ENCODE peak calls at places on chromosome 22, in ten cellular contexts. One of them, this sample, is unnamed.

GRCh38 chr22:26964642-26965041 is 307.3 kb downstream of the MIAT start:
- DNase-seq in T-cell: no peak
- DNase-seq in GM19239: no peak
- DNase-seq in HAP-1: no peak
- DNase-seq in tibial artery: no peak
- DNase-seq in T-helper 2 cell: no peak
- DNase-seq in activated gamma-delta T cell treated with anti-CD3 and anti-CD28 coated beads, Interleukin-2, amount 50 U/mL, for 16 hours: no peak
- DNase-seq in activated CD8-positive, alpha-beta memory T cell treated with anti-CD3 and anti-CD28 coated beads, Interleukin-2, amount 50 U/mL, for 48 hours: no peak
- DNase-seq in stimulated activated CD8-positive, alpha-beta memory T cell treated with anti-CD3 and anti-CD28 coated beads, Interleukin-2, amount 100 ng/mL, for 48 hours: no peak
- DNase-seq in AML-193: no peak
- DNase-seq in this sample: no peak

GRCh38 chr22:23392420-23393121 is 187.5 kb downstream of the IGLL1 start:
- DNase-seq in T-cell: no peak
- DNase-seq in GM19239: no peak
- DNase-seq in HAP-1: no peak
- DNase-seq in tibial artery: peak; percentile 5
- DNase-seq in T-helper 2 cell: no peak
- DNase-seq in activated gamma-delta T cell treated with anti-CD3 and anti-CD28 coated beads, Interleukin-2, amount 50 U/mL, for 16 hours: no peak
- DNase-seq in activated CD8-positive, alpha-beta memory T cell treated with anti-CD3 and anti-CD28 coated beads, Interleukin-2, amount 50 U/mL, for 48 hours: no peak
- DNase-seq in stimulated activated CD8-positive, alpha-beta memory T cell treated with anti-CD3 and anti-CD28 coated beads, Interleukin-2, amount 100 ng/mL, for 48 hours: no peak
- DNase-seq in AML-193: no peak
- DNase-seq in this sample: no peak

GRCh38 chr22:20247010-20247505 is 21.1 kb downstream of the RTN4R start:
- DNase-seq in T-cell: no peak
- DNase-seq in GM19239: peak; percentile 69
- DNase-seq in HAP-1: no peak
- DNase-seq in tibial artery: no peak
- DNase-seq in T-helper 2 cell: no peak
- DNase-seq in activated gamma-delta T cell treated with anti-CD3 and anti-CD28 coated beads, Interleukin-2, amount 50 U/mL, for 16 hours: no peak
- DNase-seq in activated CD8-positive, alpha-beta memory T cell treated with anti-CD3 and anti-CD28 coated beads, Interleukin-2, amount 50 U/mL, for 48 hours: no peak
- DNase-seq in stimulated activated CD8-positive, alpha-beta memory T cell treated with anti-CD3 and anti-CD28 coated beads, Interleukin-2, amount 100 ng/mL, for 48 hours: no peak
- DNase-seq in AML-193: no peak
- DNase-seq in this sample: no peak

GRCh38 chr22:41177626-41178424 is 27.3 kb upstream of the L3MBTL2 start:
- DNase-seq in T-cell: no peak
- DNase-seq in GM19239: no peak
- DNase-seq in HAP-1: no peak
- DNase-seq in tibial artery: no peak
- DNase-seq in T-helper 2 cell: no peak
- DNase-seq in activated gamma-delta T cell treated with anti-CD3 and anti-CD28 coated beads, Interleukin-2, amount 50 U/mL, for 16 hours: no peak
- DNase-seq in activated CD8-positive, alpha-beta memory T cell treated with anti-CD3 and anti-CD28 coated beads, Interleukin-2, amount 50 U/mL, for 48 hours: peak; percentile 34
- DNase-seq in stimulated activated CD8-positive, alpha-beta memory T cell treated with anti-CD3 and anti-CD28 coated beads, Interleukin-2, amount 100 ng/mL, for 48 hours: no peak
- DNase-seq in AML-193: no peak
- DNase-seq in this sample: peak; percentile 57

GRCh38 chr22:23267225-23268043 is 87.1 kb downstream of the BCR start:
- DNase-seq in T-cell: no peak
- DNase-seq in GM19239: no peak
- DNase-seq in HAP-1: no peak
- DNase-seq in tibial artery: no peak
- DNase-seq in T-helper 2 cell: no peak
- DNase-seq in activated gamma-delta T cell treated with anti-CD3 and anti-CD28 coated beads, Interleukin-2, amount 50 U/mL, for 16 hours: no peak
- DNase-seq in activated CD8-positive, alpha-beta memory T cell treated with anti-CD3 and anti-CD28 coated beads, Interleukin-2, amount 50 U/mL, for 48 hours: no peak
- DNase-seq in stimulated activated CD8-positive, alpha-beta memory T cell treated with anti-CD3 and anti-CD28 coated beads, Interleukin-2, amount 100 ng/mL, for 48 hours: no peak
- DNase-seq in AML-193: no peak
- DNase-seq in this sample: no peak

GRCh38 chr22:42194104-42194851 is 63.7 kb upstream of the CYP2D6 start:
- DNase-seq in T-cell: no peak
- DNase-seq in GM19239: no peak
- DNase-seq in HAP-1: no peak
- DNase-seq in tibial artery: no peak
- DNase-seq in T-helper 2 cell: no peak
- DNase-seq in activated gamma-delta T cell treated with anti-CD3 and anti-CD28 coated beads, Interleukin-2, amount 50 U/mL, for 16 hours: no peak
- DNase-seq in activated CD8-positive, alpha-beta memory T cell treated with anti-CD3 and anti-CD28 coated beads, Interleukin-2, amount 50 U/mL, for 48 hours: no peak
- DNase-seq in stimulated activated CD8-positive, alpha-beta memory T cell treated with anti-CD3 and anti-CD28 coated beads, Interleukin-2, amount 100 ng/mL, for 48 hours: no peak
- DNase-seq in AML-193: no peak
- DNase-seq in this sample: no peak

GRCh38 chr22:16914006-16914405 is 88.8 kb upstream of the XKR3 start:
- DNase-seq in T-cell: no peak
- DNase-seq in GM19239: no peak
- DNase-seq in HAP-1: no peak
- DNase-seq in tibial artery: no peak
- DNase-seq in T-helper 2 cell: no peak
- DNase-seq in activated gamma-delta T cell treated with anti-CD3 and anti-CD28 coated beads, Interleukin-2, amount 50 U/mL, for 16 hours: no peak
- DNase-seq in activated CD8-positive, alpha-beta memory T cell treated with anti-CD3 and anti-CD28 coated beads, Interleukin-2, amount 50 U/mL, for 48 hours: no peak
- DNase-seq in stimulated activated CD8-positive, alpha-beta memory T cell treated with anti-CD3 and anti-CD28 coated beads, Interleukin-2, amount 100 ng/mL, for 48 hours: no peak
- DNase-seq in AML-193: no peak
- DNase-seq in this sample: no peak

GRCh38 chr22:48185656-48186055 is 1423.2 kb downstream of the TBC1D22A start:
- DNase-seq in T-cell: no peak
- DNase-seq in GM19239: no peak
- DNase-seq in HAP-1: no peak
- DNase-seq in tibial artery: no peak
- DNase-seq in T-helper 2 cell: peak; percentile 25
- DNase-seq in activated gamma-delta T cell treated with anti-CD3 and anti-CD28 coated beads, Interleukin-2, amount 50 U/mL, for 16 hours: no peak
- DNase-seq in activated CD8-positive, alpha-beta memory T cell treated with anti-CD3 and anti-CD28 coated beads, Interleukin-2, amount 50 U/mL, for 48 hours: peak; percentile 41
- DNase-seq in stimulated activated CD8-positive, alpha-beta memory T cell treated with anti-CD3 and anti-CD28 coated beads, Interleukin-2, amount 100 ng/mL, for 48 hours: no peak
- DNase-seq in AML-193: no peak
- DNase-seq in this sample: no peak